ENCODE peak calls at places on chromosomes 6 and 20, in nine cellular contexts. A, L, P, Q, G, T, V, B and X are unnamed samples. For H3K9me2, the result is how much of the 10 kb centered on the place peaks cover.

GRCh38 chr20:63574829-63575720 is 1.0 kb upstream of the HELZ2 start:
- DNase-seq in Q (no peak), P (no peak), T (no peak), B (no peak), A (no peak), G (no peak), L (no peak), V (peak), X (no peak)

GRCh38 chr6:132003516-132004178 is 52.5 kb upstream of the CCN2 start:
- DNase-seq in A (no peak), G (no peak), P (no peak), B (peak), T (no peak), L (no peak), V (no peak), Q (no peak), X (peak)

GRCh38 chr6:154703094-154703493 is 30.1 kb upstream of the SCAF8 start:
- DNase-seq in V (no peak), P (no peak), L (no peak), B (no peak), A (no peak), Q (no peak), G (no peak), T (no peak), X (no peak)

GRCh38 chr20:17460119-17460518 is 71.1 kb downstream of the BFSP1 start:
- DNase-seq in V (no peak), L (no peak), A (peak), Q (peak), B (no peak), T (no peak), G (no peak), P (no peak), X (no peak)

GRCh38 chr6:79296211-79296610 is 61.7 kb upstream of the HMGN3 start:
- DNase-seq in Q (no peak), V (no peak), L (no peak), A (no peak), B (no peak), T (no peak), P (no peak), G (peak), X (peak)

GRCh38 chr6:23754197-23754596 is 371.8 kb upstream of the NRSN1 start:
- DNase-seq in A (no peak), Q (no peak), G (peak), V (peak), L (peak), B (no peak), T (peak), P (no peak), X (no peak)

GRCh38 chr20:59525500-59526241 is 78.7 kb upstream of the PHACTR3 start:
- DNase-seq in A (peak), Q (peak), P (peak), B (peak), G (peak), V (peak), L (peak), T (peak), X (no peak)

GRCh38 chr6:5840742-5841141 is 166.0 kb downstream of the NRN1 start:
- DNase-seq in V (no peak), B (peak), P (no peak), G (no peak), L (no peak), T (peak), Q (no peak), A (no peak), X (no peak)

GRCh38 chr6:41370488-41371111 is 35.2 kb downstream of the NCR2 start:
- DNase-seq in L (peak), Q (no peak), G (peak), B (no peak), A (no peak), P (no peak), T (no peak), V (no peak), X (no peak)

GRCh38 chr6:2986722-2987196 is 12.9 kb upstream of the NQO2 start:
- DNase-seq in Q (no peak), T (no peak), A (no peak), L (no peak), P (no peak), B (no peak), V (peak), G (peak), X (peak)

GRCh38 chr6:142944126-142945066 is 580 bp downstream of the HIVEP2 start:
- DNase-seq in P (peak), V (peak), B (peak), Q (peak), T (peak), A (peak), G (peak), L (peak), X (peak)

GRCh38 chr6:170096803-170097504 is 193.9 kb downstream of the DLL1 start:
- DNase-seq in T (no peak), G (no peak), B (no peak), Q (no peak), A (no peak), L (no peak), P (no peak), V (no peak), X (no peak)

GRCh38 chr6:24720131-24720603 is 1.2 kb upstream of the C6orf62 start:
- DNase-seq in A (peak), Q (peak), T (peak), B (peak), L (peak), V (peak), G (peak), P (no peak), X (peak)

GRCh38 chr6:150514806-150515362 is 84.8 kb upstream of the PLEKHG1 start:
- DNase-seq in L (no peak), V (no peak), Q (no peak), T (no peak), A (no peak), G (peak), B (peak), P (no peak), X (peak)

GRCh38 chr6:6313012-6313411 is 7.5 kb downstream of the F13A1 start:
- DNase-seq in T (no peak), B (no peak), A (no peak), V (no peak), P (no peak), L (no peak), G (no peak), Q (no peak), X (no peak)

GRCh38 chr20:10332656-10333421 is 101.2 kb downstream of the MKKS start:
- DNase-seq in T (no peak), A (no peak), P (no peak), L (no peak), Q (no peak), G (no peak), V (no peak), B (no peak), X (no peak)

GRCh38 chr6:44739163-44739562 is 351.7 kb downstream of the CDC5L start:
- DNase-seq in V (no peak), T (no peak), B (no peak), P (no peak), L (peak), Q (no peak), G (no peak), A (no peak), X (no peak)

GRCh38 chr6:103273048-103273447 is 1586.7 kb downstream of the HACE1 start:
- DNase-seq in V (no peak), B (peak), G (peak), A (peak), T (peak), P (peak), L (peak), Q (peak), X (no peak)

GRCh38 chr6:43948527-43949450 is 178.5 kb downstream of the MRPL14 start:
- DNase-seq in V (no peak), P (no peak), B (no peak), A (no peak), Q (no peak), L (no peak), T (no peak), G (no peak), X (no peak)

GRCh38 chr6:68778356-68779020 is 143.4 kb downstream of the ADGRB3 start:
- DNase-seq in P (no peak), T (peak), G (peak), L (peak), A (peak), B (peak), V (peak), Q (peak), X (no peak)

GRCh38 chr6:153170511-153170910 is 39.4 kb upstream of the RGS17 start:
- DNase-seq in L (no peak), B (no peak), Q (no peak), G (peak), T (no peak), V (peak), A (no peak), P (peak), X (peak)

GRCh38 chr6:109772961-109773431 is 81.9 kb downstream of the FIG4 start:
- DNase-seq in A (no peak), P (no peak), Q (no peak), V (peak), L (no peak), G (peak), T (no peak), B (no peak), X (no peak)

GRCh38 chr6:15960740-15961629 is 167.9 kb upstream of the MYLIP start:
- DNase-seq in T (no peak), V (no peak), A (no peak), L (peak), B (no peak), P (no peak), Q (no peak), G (no peak), X (no peak)

GRCh38 chr6:63272397-63272796 is 47.4 kb downstream of the LGSN start:
- DNase-seq in B (peak), A (peak), L (peak), G (peak), Q (peak), V (peak), T (peak), P (peak), X (no peak)

GRCh38 chr6:33737267-33738026 is 9.3 kb downstream of the IP6K3 start:
- DNase-seq in B (no peak), V (no peak), Q (no peak), L (no peak), G (no peak), A (no peak), P (no peak), T (peak), X (no peak)

GRCh38 chr6:36301781-36302180 is 31.9 kb downstream of the PNPLA1 start:
- DNase-seq in A (no peak), P (no peak), G (no peak), L (no peak), V (peak), T (no peak), Q (no peak), B (no peak), X (no peak)

GRCh38 chr6:22087960-22088716 is 208.7 kb downstream of the PRL start:
- DNase-seq in V (no peak), T (no peak), P (no peak), G (no peak), Q (no peak), A (no peak), B (no peak), L (no peak), X (no peak)

GRCh38 chr20:6395695-6396094 is 272.9 kb upstream of the FERMT1 start:
- DNase-seq in B (no peak), V (no peak), Q (no peak), L (no peak), T (no peak), P (no peak), G (peak), A (no peak), X (no peak)

GRCh38 chr6:159988983-159989454 is 20.1 kb downstream of the IGF2R start:
- DNase-seq in V (peak), A (no peak), L (no peak), B (no peak), Q (no peak), G (no peak), T (no peak), P (no peak), X (no peak)

GRCh38 chr20:14406495-14406894 is 69.1 kb upstream of the FLRT3 start:
- DNase-seq in T (no peak), G (peak), B (no peak), A (peak), Q (no peak), P (no peak), L (no peak), V (peak), X (peak)

GRCh38 chr6:47076422-47077344 is 34.6 kb upstream of the ADGRF1 start:
- DNase-seq in B (peak), A (no peak), Q (no peak), V (no peak), G (no peak), P (no peak), T (no peak), L (no peak), X (no peak)

GRCh38 chr6:170371588-170371987 is 65.0 kb downstream of the FAM120B start:
- DNase-seq in P (no peak), B (no peak), Q (no peak), A (no peak), L (peak), V (no peak), T (peak), G (no peak), X (no peak)

GRCh38 chr6:1724124-1724523 is 114.4 kb downstream of the FOXC1 start:
- DNase-seq in V (no peak), P (no peak), L (peak), T (no peak), A (no peak), G (peak), Q (no peak), B (no peak), X (peak)

GRCh38 chr6:40395698-40396076 is 191.5 kb downstream of the LRFN2 start:
- DNase-seq in Q (no peak), G (no peak), T (no peak), L (no peak), P (no peak), A (no peak), V (no peak), B (no peak), X (no peak)

GRCh38 chr6:83378621-83379388 is 52.0 kb downstream of the ME1 start:
- DNase-seq in A (no peak), L (no peak), P (no peak), V (peak), B (no peak), T (no peak), G (no peak), Q (no peak), X (no peak)

GRCh38 chr20:674936-675452 is 608 bp downstream of the SCRT2 start:
- DNase-seq in V (no peak), L (peak), P (no peak), T (peak), G (no peak), Q (no peak), A (no peak), B (no peak), X (no peak)

GRCh38 chr6:3209114-3210023 is 18.1 kb downstream of the TUBB2B start:
- DNase-seq in A (no peak), V (peak), P (peak), L (peak), G (peak), T (peak), B (peak), Q (peak), X (peak)

GRCh38 chr6:2396292-2396691 is 150.9 kb upstream of the GMDS start:
- DNase-seq in V (no peak), Q (no peak), A (no peak), L (peak), P (no peak), B (no peak), G (peak), T (no peak), X (no peak)

GRCh38 chr6:82322386-82322785 is 41.2 kb upstream of the TPBG start:
- DNase-seq in T (no peak), B (no peak), P (no peak), V (no peak), A (no peak), Q (no peak), G (no peak), L (no peak), X (no peak)

GRCh38 chr20:24771651-24772061 is 177.4 kb upstream of the CST7 start:
- DNase-seq in B (no peak), T (no peak), G (peak), L (no peak), A (no peak), P (no peak), V (no peak), Q (no peak), X (no peak)
- H3K9me2 ChIP-seq in B (under half), T (under half), G (under half), L (under half), A (under half), P (under half), V (under half), Q (under half), X (under half)

GRCh38 chr20:53764416-53764800 is 170.8 kb upstream of the ZNF217 start:
- DNase-seq in T (no peak), L (no peak), G (no peak), A (no peak), Q (no peak), B (no peak), V (no peak), P (no peak), X (peak)

GRCh38 chr20:53763707-53764415 is 170.2 kb upstream of the ZNF217 start:
- DNase-seq in G (peak), P (no peak), A (no peak), B (peak), V (peak), T (no peak), Q (no peak), L (peak), X (no peak)

GRCh38 chr20:53755733-53756523 is 162.3 kb upstream of the ZNF217 start:
- DNase-seq in A (no peak), B (no peak), Q (no peak), T (no peak), P (no peak), G (no peak), L (no peak), V (no peak), X (no peak)

GRCh38 chr20:53757472-53757913 is 163.9 kb upstream of the ZNF217 start:
- DNase-seq in B (no peak), Q (no peak), P (no peak), T (no peak), V (no peak), A (no peak), L (no peak), G (peak), X (no peak)

DNA sequence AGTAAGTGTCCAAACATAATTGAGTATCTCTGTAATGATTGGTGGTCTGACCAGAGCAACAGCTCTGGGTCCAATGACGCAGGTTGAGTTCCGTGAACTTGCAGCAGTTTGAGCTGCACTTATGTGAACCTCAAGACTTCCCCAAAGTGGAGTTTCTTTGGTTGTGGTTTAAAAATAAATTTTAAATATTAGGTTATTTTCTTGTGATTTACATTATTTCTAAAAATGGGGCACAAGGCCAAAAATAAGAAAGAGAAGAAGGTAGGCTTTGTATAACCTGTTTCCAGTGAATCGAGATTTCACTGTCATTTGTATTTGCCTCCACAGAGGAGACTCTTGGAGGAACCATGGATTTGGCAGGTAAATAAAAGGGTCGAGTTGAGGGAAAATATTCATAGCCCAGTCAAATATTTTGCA is 166.4 kb upstream of the ZNF217 start:
- DNase-seq in B (no peak), Q (no peak), T (no peak), V (no peak), P (no peak), A (no peak), G (no peak), L (no peak), X (peak)
- H3K9me2 ChIP-seq in B (under half), Q (under half), T (under half), V (under half), P (under half), A (under half), G (under half), L (under half), X (under half)

DNA sequence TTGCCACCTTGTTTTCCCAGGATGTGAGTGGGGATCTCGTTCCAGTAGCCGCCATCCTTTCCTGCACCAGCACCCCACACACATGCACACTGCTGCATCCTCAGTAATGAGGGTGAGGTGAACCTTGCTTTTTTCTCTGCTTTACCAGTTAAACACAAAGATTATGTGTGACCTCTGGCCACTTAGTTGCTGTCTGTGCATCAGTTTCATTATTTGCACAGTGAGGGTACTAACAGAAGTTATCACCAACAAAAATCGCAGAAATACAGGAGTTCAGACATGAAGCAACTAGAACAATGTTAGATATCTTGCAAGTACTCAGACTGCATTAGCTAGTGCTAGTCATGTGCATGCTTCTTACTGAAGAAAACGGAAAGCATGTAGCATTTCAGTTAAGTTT is 17.4 kb upstream of the DACT2 start:
- DNase-seq in Q (no peak), V (no peak), B (no peak), A (peak), L (no peak), G (no peak), P (no peak), T (no peak), X (no peak)
- H3K9me2 ChIP-seq in Q (under half), V (under half), B (under half), A (under half), L (under half), G (under half), P (under half), T (under half), X (under half)

GRCh38 chr20:4787825-4788224 is 66.1 kb downstream of the PRND start:
- DNase-seq in B (no peak), T (no peak), P (no peak), V (no peak), G (no peak), A (no peak), L (no peak), Q (no peak), X (no peak)
- H3K9me2 ChIP-seq in B (under half), T (under half), P (under half), V (under half), G (under half), A (under half), L (under half), Q (under half), X (under half)

GRCh38 chr6:137799950-137800568 is 67.0 kb upstream of the TNFAIP3 start:
- DNase-seq in V (peak), P (peak), B (peak), G (peak), L (peak), Q (peak), A (peak), T (peak), X (no peak)
- H3K9me2 ChIP-seq in V (under half), P (under half), B (under half), G (under half), L (under half), Q (under half), A (under half), T (under half), X (under half)

DNA sequence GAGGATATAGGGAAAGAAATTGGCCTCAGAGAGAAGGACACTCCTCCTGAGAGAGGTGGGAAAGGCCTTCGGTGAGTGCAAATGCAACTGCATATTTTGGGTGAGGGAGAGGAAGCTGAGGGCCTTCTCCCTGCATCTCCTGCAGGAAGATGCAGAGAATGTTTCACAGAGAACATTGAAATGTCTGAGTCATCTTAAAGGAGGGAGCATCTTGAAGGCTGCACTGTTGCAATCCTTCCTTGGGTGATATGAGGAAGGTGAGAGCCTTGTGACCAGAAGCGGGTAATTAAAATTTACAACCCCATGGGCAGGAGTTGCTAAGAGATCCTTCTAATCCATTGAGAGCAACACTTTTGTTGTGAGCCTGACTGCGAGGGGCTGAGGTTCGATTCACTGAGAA is 375.7 kb upstream of the MARCKS start:
- DNase-seq in A (no peak), P (no peak), V (peak), B (peak), T (no peak), G (no peak), Q (no peak), L (no peak), X (no peak)
- H3K9me2 ChIP-seq in A (under half), P (under half), V (under half), B (under half), T (under half), G (under half), Q (under half), L (under half), X (under half)

DNA sequence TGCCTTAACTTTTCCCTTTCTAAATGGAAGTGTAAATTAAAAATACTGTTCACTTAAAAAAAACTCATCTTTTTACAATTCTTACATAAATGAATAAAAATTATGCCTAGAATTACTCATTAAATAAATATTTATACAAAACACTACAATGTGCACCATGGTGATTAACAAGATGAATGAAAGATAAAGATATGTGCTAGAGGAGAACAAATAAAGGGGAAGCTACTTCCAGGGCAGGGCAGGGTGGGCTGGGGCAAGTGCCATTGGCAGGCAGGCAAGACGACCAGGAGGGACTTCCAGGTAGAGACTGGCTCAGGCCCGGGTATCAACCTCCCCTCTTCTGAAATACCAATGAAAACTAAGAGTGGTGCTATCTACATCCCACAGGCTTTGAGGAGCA is 20.4 kb downstream of the PREP start:
- DNase-seq in A (no peak), B (no peak), Q (no peak), T (no peak), P (no peak), L (no peak), V (no peak), G (peak), X (no peak)
- H3K9me2 ChIP-seq in A (under half), B (under half), Q (under half), T (under half), P (under half), L (under half), V (under half), G (under half), X (under half)

GRCh38 chr6:50956014-50956413 is 137.3 kb downstream of the TFAP2B start:
- DNase-seq in P (no peak), B (no peak), G (no peak), Q (no peak), A (no peak), V (no peak), L (no peak), T (no peak), X (no peak)
- H3K9me2 ChIP-seq in P (under half), B (under half), G (under half), Q (under half), A (under half), V (under half), L (under half), T (under half), X (under half)